ENCODE peak calls at places on chromosomes 2 and 18, in five cellular contexts. I is HCT116, Q is K562, O is HepG2, W is H1. R is an unnamed sample.

GRCh38 chr18:51578403-51578980 is 381.0 kb upstream of the MEX3C start:
- DNase-seq in O (no peak), Q (no peak), W (no peak), I (no peak), R (no peak)

GRCh38 chr2:38528008-38528442 is 74.7 kb downstream of the HNRNPLL start:
- DNase-seq in Q (peak), I (no peak), W (peak), O (peak), R (peak)

GRCh38 chr2:33221046-33221784 is 255.2 kb upstream of the RASGRP3 start:
- DNase-seq in Q (no peak), O (no peak), W (no peak), I (no peak), R (no peak)

GRCh38 chr2:100603945-100604633 is 41.3 kb downstream of the PDCL3 start:
- DNase-seq in W (no peak), Q (no peak), I (no peak), O (no peak), R (peak)

GRCh38 chr2:205494856-205495255 is 187.4 kb upstream of the NRP2 start:
- DNase-seq in Q (no peak), O (no peak), W (no peak), I (no peak), R (no peak)

GRCh38 chr18:43534511-43534910 is 257.2 kb upstream of the SYT4 start:
- DNase-seq in W (no peak), Q (no peak), I (no peak), O (no peak), R (no peak)

GRCh38 chr2:218354850-218355443 is 1.7 kb upstream of the CATIP start:
- DNase-seq in Q (no peak), W (no peak), I (no peak), O (peak), R (no peak)

GRCh38 chr18:22171263-22171838 is 2.0 kb downstream of the GATA6 start:
- DNase-seq in I (no peak), W (peak), Q (no peak), O (no peak), R (no peak)

GRCh38 chr2:97868986-97869721 is 126.6 kb downstream of the TMEM131 start:
- DNase-seq in Q (no peak), W (no peak), O (peak), I (peak), R (peak)

GRCh38 chr18:75141734-75142133 is 67.2 kb downstream of the PTGR3 start:
- DNase-seq in O (no peak), W (no peak), Q (no peak), I (no peak), R (no peak)

GRCh38 chr2:44802409-44803099 is 138.9 kb upstream of the SIX3 start:
- DNase-seq in W (peak), Q (no peak), I (no peak), O (no peak), R (peak)

GRCh38 chr2:76667764-76668163 is 854.4 kb downstream of the LRRTM4 start:
- DNase-seq in Q (no peak), O (no peak), I (no peak), W (no peak), R (no peak)

GRCh38 chr18:47545613-47546012 is 294.2 kb upstream of the SKOR2 start:
- DNase-seq in Q (no peak), I (no peak), O (peak), W (peak), R (no peak)

GRCh38 chr2:77652499-77652898 is 130.3 kb upstream of the LRRTM4 start:
- DNase-seq in I (no peak), O (no peak), Q (no peak), W (no peak), R (no peak)

GRCh38 chr2:192029089-192029488 is 165.6 kb downstream of the TMEFF2 start:
- DNase-seq in W (peak), Q (peak), O (no peak), I (peak), R (peak)

GRCh38 chr2:150824118-150824517 is 336.7 kb upstream of the RND3 start:
- DNase-seq in Q (no peak), O (no peak), W (no peak), I (no peak), R (no peak)

GRCh38 chr2:102872388-102872787 is 110.6 kb downstream of the TMEM182 start:
- DNase-seq in O (peak), Q (no peak), W (no peak), I (peak), R (no peak)

GRCh38 chr2:95062716-95063400 is 37.4 kb downstream of the MAL start:
- DNase-seq in O (peak), W (no peak), Q (no peak), I (no peak), R (peak)

GRCh38 chr2:105912081-105912480 is 167.4 kb downstream of the NCK2 start:
- DNase-seq in Q (no peak), I (no peak), W (no peak), O (no peak), R (no peak)

GRCh38 chr18:42242758-42243157 is 287.7 kb downstream of the PIK3C3 start:
- DNase-seq in W (no peak), O (peak), I (no peak), Q (no peak), R (no peak)

GRCh38 chr2:231670892-231671616 is 37.3 kb upstream of the PTMA start:
- DNase-seq in Q (peak), W (no peak), O (no peak), I (no peak), R (no peak)

GRCh38 chr2:134396493-134396892 is 142.6 kb downstream of the MGAT5 start:
- DNase-seq in Q (no peak), W (no peak), I (no peak), O (peak), R (no peak)

GRCh38 chr2:66428986-66429612 is 5.8 kb upstream of the MEIS1 start:
- DNase-seq in Q (peak), W (no peak), O (peak), I (peak), R (no peak)

GRCh38 chr2:80288576-80288975 is 16.0 kb downstream of the LRRTM1 start:
- DNase-seq in Q (no peak), I (no peak), W (no peak), O (no peak), R (no peak)

DNA sequence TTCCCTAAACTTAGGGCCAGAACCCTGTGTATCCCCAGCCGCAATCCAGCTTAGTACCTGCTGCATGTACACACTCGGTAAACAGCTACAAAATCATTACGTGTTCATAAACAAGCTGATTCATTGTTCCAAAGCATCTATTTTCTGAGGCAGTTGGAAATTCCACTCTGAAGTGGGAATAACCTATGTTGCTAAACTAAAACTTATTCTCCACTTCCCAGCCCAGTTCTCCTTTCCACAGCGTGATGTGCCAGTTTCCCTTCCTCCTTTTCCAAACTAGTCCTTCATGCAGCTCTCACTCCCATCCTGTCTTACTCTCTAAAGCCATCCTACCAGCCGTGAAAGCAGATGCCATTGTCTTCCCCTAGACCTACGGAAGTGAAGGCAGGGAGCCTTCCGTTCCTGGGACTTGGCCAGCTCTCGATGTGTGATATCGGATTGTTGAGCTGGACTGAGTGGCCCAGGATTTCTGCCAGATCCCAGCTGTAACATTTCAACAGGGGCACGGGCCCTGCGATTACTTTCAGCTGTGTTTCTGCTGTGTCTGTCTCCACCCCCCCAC is 100.7 kb downstream of the CRIM1 start:
- DNase-seq in Q (no peak), W (no peak), O (no peak), I (no peak), R (no peak)
- H3K4me3 ChIP-seq in Q (no peak), W (no peak), O (no peak), I (no peak), R (no peak)

GRCh38 chr2:111617804-111618576 is 266.0 kb downstream of the ANAPC1 start:
- DNase-seq in W (no peak), I (peak), O (peak), Q (no peak), R (no peak)

GRCh38 chr2:111618577-111618930 is 265.4 kb downstream of the ANAPC1 start:
- DNase-seq in Q (no peak), O (no peak), W (no peak), I (no peak), R (no peak)

GRCh38 chr2:111616651-111617218 is 267.3 kb downstream of the ANAPC1 start:
- DNase-seq in I (no peak), W (no peak), O (no peak), Q (no peak), R (no peak)

GRCh38 chr2:111618953-111619902 is 264.8 kb downstream of the ANAPC1 start:
- DNase-seq in Q (no peak), I (peak), W (no peak), O (peak), R (no peak)

GRCh38 chr2:111617299-111617803 is 266.6 kb downstream of the ANAPC1 start:
- DNase-seq in I (peak), Q (no peak), W (no peak), O (peak), R (no peak)
- TF ChIP-seq ZNF274 in I (no peak), Q (no peak), W (no peak), O (no peak), R (no peak)

DNA sequence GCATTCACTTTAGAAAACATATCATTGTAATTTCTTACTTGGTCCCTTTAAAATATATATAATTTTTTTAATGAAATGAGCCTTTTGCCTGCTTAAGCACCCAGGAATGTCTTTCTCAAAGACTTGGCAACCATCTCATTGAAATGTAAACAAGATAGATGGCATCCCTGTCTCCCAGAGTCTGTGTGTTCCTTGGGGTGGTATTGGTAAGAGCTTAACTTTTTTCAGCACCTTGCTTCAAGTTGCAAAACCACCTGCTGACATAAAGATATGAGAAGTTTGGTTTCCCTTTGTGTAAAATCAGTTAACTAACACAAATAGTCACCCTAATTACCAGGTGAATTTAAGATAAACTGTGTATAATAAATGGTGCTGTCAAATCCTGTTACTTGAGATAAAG is 266.9 kb downstream of the DSC3 start:
- DNase-seq in Q (no peak), O (no peak), W (no peak), I (no peak), R (peak)
- H3K4me3 ChIP-seq in Q (no peak), O (no peak), W (no peak), I (no peak), R (no peak)

DNA sequence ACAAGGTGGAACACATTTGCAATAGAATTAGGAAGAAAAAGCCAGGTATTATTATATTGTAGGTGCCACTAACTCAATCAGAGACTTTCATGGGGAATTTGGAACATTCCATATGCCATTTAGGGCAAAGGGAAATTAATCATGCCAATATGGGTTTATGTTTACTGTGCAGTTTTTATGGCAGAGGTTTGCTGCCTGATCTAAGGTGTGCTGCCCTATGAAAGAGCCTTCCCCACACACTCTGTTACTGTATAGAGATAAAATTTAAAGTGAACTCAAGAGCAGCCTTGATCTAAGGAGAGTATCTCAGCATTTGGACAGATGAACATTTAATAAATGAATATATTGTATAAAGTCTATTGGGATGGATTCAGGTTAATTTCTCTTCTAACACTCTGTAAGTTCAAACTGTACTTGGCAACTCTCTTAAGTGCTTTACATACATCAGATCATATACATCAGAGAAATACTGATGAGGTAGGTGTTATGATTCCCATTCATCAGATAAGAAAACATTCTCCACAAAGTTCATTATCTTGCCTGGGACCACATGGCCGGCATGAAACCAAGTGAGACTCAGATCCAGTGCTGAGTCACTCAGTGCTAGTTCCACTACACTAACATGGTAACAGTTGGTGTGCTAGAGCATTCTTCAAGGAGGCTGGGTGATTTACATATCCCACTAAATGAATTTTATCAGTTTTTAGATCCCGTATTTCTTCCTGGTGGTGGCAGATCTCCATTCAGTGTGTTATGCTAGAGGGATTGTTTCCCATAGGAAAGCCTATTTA is 771.8 kb downstream of the CNTNAP5 start:
- DNase-seq in Q (no peak), I (no peak), O (no peak), W (no peak), R (no peak)
- TF ChIP-seq ZNF274 in Q (no peak), I (no peak), O (no peak), W (no peak), R (no peak)

GRCh38 chr18:59220164-59220783 is 316 bp downstream of the GRP start:
- DNase-seq in I (no peak), Q (no peak), W (peak), O (no peak), R (no peak)

GRCh38 chr18:59219672-59220163 is at the start of gene GRP:
- DNase-seq in I (no peak), Q (no peak), W (peak), O (no peak), R (no peak)

GRCh38 chr18:59218018-59218417 is 1.9 kb upstream of the GRP start:
- DNase-seq in O (no peak), W (no peak), Q (no peak), I (no peak), R (no peak)

GRCh38 chr18:59222341-59222740 is 2.4 kb downstream of the GRP start:
- DNase-seq in O (no peak), Q (no peak), I (no peak), W (no peak), R (no peak)

DNA sequence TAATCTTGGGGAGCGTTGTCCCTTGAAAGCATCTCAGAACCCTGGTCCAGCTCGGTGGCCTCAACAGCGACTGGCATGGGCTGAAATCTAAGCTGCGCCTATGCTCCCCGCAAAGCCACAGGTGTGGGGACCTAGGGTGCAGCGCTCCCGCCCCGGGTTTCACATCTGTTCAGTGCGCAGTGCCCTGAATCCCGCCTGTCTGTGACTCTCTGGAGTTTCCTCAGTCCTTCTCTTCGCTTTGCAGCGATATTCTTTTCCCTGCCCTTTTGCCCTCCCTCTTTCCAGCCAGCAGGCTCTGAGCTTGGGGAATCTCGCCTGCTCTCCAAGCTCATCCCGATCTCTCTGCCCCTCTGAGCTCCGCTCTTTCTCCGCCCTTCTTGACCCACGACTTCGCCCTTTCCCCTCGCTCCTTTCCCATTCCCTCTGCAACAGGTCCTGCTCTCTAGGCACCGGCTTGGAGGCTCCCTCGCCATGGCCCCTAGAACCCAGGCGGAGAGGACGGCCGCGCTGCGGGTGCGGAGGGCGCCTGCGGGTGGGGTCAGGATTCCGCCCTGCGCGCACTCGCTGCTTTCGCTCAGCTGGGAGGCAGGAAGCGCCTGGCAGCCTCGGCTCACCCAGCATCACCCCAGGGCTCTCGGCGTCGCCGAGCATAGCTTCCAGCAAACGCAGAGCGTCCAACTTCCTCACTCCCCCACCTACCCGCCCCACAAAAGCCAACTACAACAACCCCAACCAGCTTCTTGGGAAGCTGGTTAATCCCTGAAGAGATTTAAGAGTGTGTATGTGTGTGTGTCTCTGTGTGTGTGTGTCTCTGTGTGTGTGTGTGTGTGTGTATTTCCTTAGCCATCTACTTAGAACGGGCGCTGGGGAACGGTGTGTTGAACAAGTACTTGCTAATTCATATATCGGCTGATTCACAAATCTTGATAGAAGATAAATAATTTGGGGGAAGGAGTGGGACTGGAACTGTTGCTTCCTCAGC is 1.1 kb downstream of the GRP start:
- DNase-seq in O (no peak), Q (no peak), I (no peak), W (peak), R (no peak)
- H3K4me3 ChIP-seq in O (no peak), Q (no peak), I (no peak), W (peak), R (peak)

DNA sequence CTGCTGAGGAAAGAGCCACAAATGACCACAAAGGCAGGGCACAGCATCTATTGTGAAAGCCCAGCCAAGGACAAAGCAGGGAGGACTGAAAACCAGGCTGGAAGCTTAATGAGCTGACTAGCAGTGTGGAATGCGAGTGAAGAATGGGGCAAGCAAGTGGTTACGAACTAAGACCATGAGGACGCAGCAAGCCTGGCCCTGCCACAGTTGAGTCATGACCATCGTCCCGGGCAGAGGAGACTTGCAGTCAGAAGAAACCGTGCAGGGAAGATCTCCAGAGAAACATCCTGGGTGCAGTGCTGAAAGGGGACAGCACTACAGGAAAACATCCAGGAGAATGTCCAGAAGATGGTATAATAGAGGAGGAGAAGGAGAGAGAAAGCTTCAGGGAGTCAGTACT is 120.5 kb upstream of the GYPC start:
- DNase-seq in Q (no peak), O (no peak), I (no peak), W (no peak), R (no peak)
- TF ChIP-seq ZNF274 in Q (no peak), O (no peak), I (no peak), W (no peak), R (no peak)

DNA sequence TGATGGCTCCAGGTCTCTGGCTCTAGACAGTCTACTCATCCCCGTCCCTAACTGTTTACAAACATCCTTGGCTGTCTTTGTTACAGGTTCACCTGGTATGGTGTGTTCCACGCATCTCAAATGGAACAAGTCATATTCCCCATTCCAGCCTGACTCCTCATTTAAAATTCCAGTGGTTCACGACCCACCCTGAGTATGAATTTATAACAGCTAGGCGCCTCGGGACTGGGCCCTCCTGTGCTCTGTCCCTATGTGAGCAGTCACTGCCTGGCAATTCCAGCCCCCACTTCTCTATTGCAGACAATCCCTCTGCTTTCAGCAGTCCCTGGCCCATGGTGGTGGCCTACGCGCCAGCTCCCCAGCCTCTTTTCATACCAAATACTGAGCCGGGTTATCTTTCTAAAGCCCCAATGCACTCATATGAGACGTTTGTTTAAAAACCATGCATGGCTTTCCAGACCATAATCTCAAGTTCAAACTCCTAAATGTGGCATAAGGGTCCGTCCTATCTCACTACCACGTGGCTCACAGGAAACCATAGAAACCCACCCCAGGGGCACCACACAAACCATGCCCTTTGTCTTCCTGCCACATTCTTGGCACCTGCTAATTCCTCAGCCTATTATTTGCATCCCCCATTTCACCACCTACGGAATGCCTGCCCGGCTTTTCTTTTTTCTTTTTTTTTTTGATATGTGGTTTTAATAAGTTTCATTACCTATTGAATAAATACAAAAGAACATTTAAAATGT is 1.6 kb downstream of the SERPINB8 start:
- DNase-seq in I (no peak), W (no peak), O (no peak), Q (no peak), R (no peak)
- H3K4me3 ChIP-seq in I (peak), W (peak), O (no peak), Q (no peak), R (peak)

R was measured in NT2/D1.